ENCODE peak calls at places on chromosomes 2 and 18, in nine cellular contexts. One of them, this sample, is unnamed.
A peak's percentile ranks its signal among the peaks of the same experiment; 100 is the strongest.

GRCh38 chr2:8636691-8637636 is 44.9 kb upstream of the ID2 start:
- DNase-seq in endothelial cell of umbilical vein: no peak
- DNase-seq in cardiac muscle cell: peak; percentile 81
- DNase-seq in neural progenitor cell: peak; percentile 85
- DNase-seq in fibroblast of mammary gland: no peak
- DNase-seq in tibial artery: no peak
- DNase-seq in dorsolateral prefrontal cortex: no peak
- DNase-seq in BJ: no peak
- DNase-seq in upper lobe of right lung: peak; percentile 58
- DNase-seq in this sample: peak; percentile 56

GRCh38 chr2:96354492-96354891 is 18.9 kb downstream of the NCAPH start:
- DNase-seq in endothelial cell of umbilical vein: no peak
- DNase-seq in cardiac muscle cell: no peak
- DNase-seq in neural progenitor cell: no peak
- DNase-seq in fibroblast of mammary gland: no peak
- DNase-seq in tibial artery: no peak
- DNase-seq in dorsolateral prefrontal cortex: no peak
- DNase-seq in BJ: no peak
- DNase-seq in upper lobe of right lung: no peak
- DNase-seq in this sample: no peak

GRCh38 chr2:69188174-69188900 is 175.4 kb downstream of the ANTXR1 start:
- DNase-seq in endothelial cell of umbilical vein: no peak
- DNase-seq in cardiac muscle cell: no peak
- DNase-seq in neural progenitor cell: no peak
- DNase-seq in fibroblast of mammary gland: no peak
- DNase-seq in tibial artery: no peak
- DNase-seq in dorsolateral prefrontal cortex: no peak
- DNase-seq in BJ: no peak
- DNase-seq in upper lobe of right lung: no peak
- DNase-seq in this sample: no peak

GRCh38 chr2:182240862-182241371 is 185.9 kb downstream of the PDE1A start:
- DNase-seq in endothelial cell of umbilical vein: peak; percentile 69
- DNase-seq in cardiac muscle cell: peak; percentile 55
- DNase-seq in neural progenitor cell: peak; percentile 48
- DNase-seq in fibroblast of mammary gland: peak; percentile 36
- DNase-seq in tibial artery: no peak
- DNase-seq in dorsolateral prefrontal cortex: no peak
- DNase-seq in BJ: no peak
- DNase-seq in upper lobe of right lung: no peak
- DNase-seq in this sample: no peak

GRCh38 chr2:70947556-70948184 is 12.0 kb downstream of the ATP6V1B1 start:
- DNase-seq in endothelial cell of umbilical vein: peak; percentile 65
- DNase-seq in cardiac muscle cell: peak; percentile 58
- DNase-seq in neural progenitor cell: no peak
- DNase-seq in fibroblast of mammary gland: peak; percentile 74
- DNase-seq in tibial artery: no peak
- DNase-seq in dorsolateral prefrontal cortex: no peak
- DNase-seq in BJ: no peak
- DNase-seq in upper lobe of right lung: peak; percentile 28
- DNase-seq in this sample: no peak

GRCh38 chr2:32192418-32192817 is 26.8 kb downstream of the SLC30A6 start:
- DNase-seq in endothelial cell of umbilical vein: no peak
- DNase-seq in cardiac muscle cell: no peak
- DNase-seq in neural progenitor cell: no peak
- DNase-seq in fibroblast of mammary gland: no peak
- DNase-seq in tibial artery: no peak
- DNase-seq in dorsolateral prefrontal cortex: no peak
- DNase-seq in BJ: no peak
- DNase-seq in upper lobe of right lung: no peak
- DNase-seq in this sample: no peak

GRCh38 chr2:86231680-86232372 is 32.6 kb downstream of the MRPL35 start:
- DNase-seq in endothelial cell of umbilical vein: no peak
- DNase-seq in cardiac muscle cell: no peak
- DNase-seq in neural progenitor cell: no peak
- DNase-seq in fibroblast of mammary gland: no peak
- DNase-seq in tibial artery: no peak
- DNase-seq in dorsolateral prefrontal cortex: no peak
- DNase-seq in BJ: no peak
- DNase-seq in upper lobe of right lung: no peak
- DNase-seq in this sample: no peak

GRCh38 chr18:48455555-48456478 is 46.6 kb upstream of the ZBTB7C start:
- DNase-seq in endothelial cell of umbilical vein: no peak
- DNase-seq in cardiac muscle cell: peak; percentile 96
- DNase-seq in neural progenitor cell: no peak
- DNase-seq in fibroblast of mammary gland: peak; percentile 87
- DNase-seq in tibial artery: no peak
- DNase-seq in dorsolateral prefrontal cortex: no peak
- DNase-seq in BJ: peak; percentile 69
- DNase-seq in upper lobe of right lung: no peak
- DNase-seq in this sample: no peak

GRCh38 chr2:234491897-234492296 is 5.0 kb downstream of the ARL4C start:
- DNase-seq in endothelial cell of umbilical vein: no peak
- DNase-seq in cardiac muscle cell: no peak
- DNase-seq in neural progenitor cell: no peak
- DNase-seq in fibroblast of mammary gland: no peak
- DNase-seq in tibial artery: no peak
- DNase-seq in dorsolateral prefrontal cortex: no peak
- DNase-seq in BJ: no peak
- DNase-seq in upper lobe of right lung: no peak
- DNase-seq in this sample: no peak

GRCh38 chr18:47260138-47260923 is 8.9 kb upstream of the SKOR2 start:
- DNase-seq in endothelial cell of umbilical vein: peak; percentile 25
- DNase-seq in cardiac muscle cell: peak; percentile 61
- DNase-seq in neural progenitor cell: peak; percentile 93
- DNase-seq in fibroblast of mammary gland: peak; percentile 45
- DNase-seq in tibial artery: no peak
- DNase-seq in dorsolateral prefrontal cortex: no peak
- DNase-seq in BJ: no peak
- DNase-seq in upper lobe of right lung: peak; percentile 87
- DNase-seq in this sample: no peak

GRCh38 chr18:50080932-50081560 is 113.9 kb downstream of the MYO5B start:
- DNase-seq in endothelial cell of umbilical vein: no peak
- DNase-seq in cardiac muscle cell: no peak
- DNase-seq in neural progenitor cell: no peak
- DNase-seq in fibroblast of mammary gland: no peak
- DNase-seq in tibial artery: no peak
- DNase-seq in dorsolateral prefrontal cortex: no peak
- DNase-seq in BJ: no peak
- DNase-seq in upper lobe of right lung: no peak
- DNase-seq in this sample: no peak

GRCh38 chr2:235845245-235845644 is 322.9 kb downstream of the GBX2 start:
- DNase-seq in endothelial cell of umbilical vein: no peak
- DNase-seq in cardiac muscle cell: no peak
- DNase-seq in neural progenitor cell: no peak
- DNase-seq in fibroblast of mammary gland: no peak
- DNase-seq in tibial artery: no peak
- DNase-seq in dorsolateral prefrontal cortex: no peak
- DNase-seq in BJ: no peak
- DNase-seq in upper lobe of right lung: no peak
- DNase-seq in this sample: no peak

GRCh38 chr2:177031435-177032222 is 181.0 kb upstream of the HNRNPA3 start:
- DNase-seq in endothelial cell of umbilical vein: no peak
- DNase-seq in cardiac muscle cell: no peak
- DNase-seq in neural progenitor cell: no peak
- DNase-seq in fibroblast of mammary gland: no peak
- DNase-seq in tibial artery: no peak
- DNase-seq in dorsolateral prefrontal cortex: no peak
- DNase-seq in BJ: no peak
- DNase-seq in upper lobe of right lung: no peak
- DNase-seq in this sample: no peak

GRCh38 chr2:45301307-45302010 is 292.2 kb upstream of the SIX2 start:
- DNase-seq in endothelial cell of umbilical vein: peak; percentile 95
- DNase-seq in cardiac muscle cell: no peak
- DNase-seq in neural progenitor cell: no peak
- DNase-seq in fibroblast of mammary gland: no peak
- DNase-seq in tibial artery: no peak
- DNase-seq in dorsolateral prefrontal cortex: no peak
- DNase-seq in BJ: no peak
- DNase-seq in upper lobe of right lung: no peak
- DNase-seq in this sample: no peak

GRCh38 chr2:148721991-148722777 is 77.6 kb downstream of the EPC2 start:
- DNase-seq in endothelial cell of umbilical vein: no peak
- DNase-seq in cardiac muscle cell: peak; percentile 28
- DNase-seq in neural progenitor cell: peak; percentile 6
- DNase-seq in fibroblast of mammary gland: no peak
- DNase-seq in tibial artery: no peak
- DNase-seq in dorsolateral prefrontal cortex: no peak
- DNase-seq in BJ: peak; percentile 48
- DNase-seq in upper lobe of right lung: no peak
- DNase-seq in this sample: no peak

GRCh38 chr2:148719941-148720436 is 75.4 kb downstream of the EPC2 start:
- DNase-seq in endothelial cell of umbilical vein: no peak
- DNase-seq in cardiac muscle cell: peak; percentile 41
- DNase-seq in neural progenitor cell: no peak
- DNase-seq in fibroblast of mammary gland: no peak
- DNase-seq in tibial artery: no peak
- DNase-seq in dorsolateral prefrontal cortex: no peak
- DNase-seq in BJ: no peak
- DNase-seq in upper lobe of right lung: no peak
- DNase-seq in this sample: no peak

GRCh38 chr2:148719195-148719749 is 74.7 kb downstream of the EPC2 start:
- DNase-seq in endothelial cell of umbilical vein: no peak
- DNase-seq in cardiac muscle cell: no peak
- DNase-seq in neural progenitor cell: no peak
- DNase-seq in fibroblast of mammary gland: no peak
- DNase-seq in tibial artery: no peak
- DNase-seq in dorsolateral prefrontal cortex: no peak
- DNase-seq in BJ: no peak
- DNase-seq in upper lobe of right lung: no peak
- DNase-seq in this sample: no peak

GRCh38 chr2:148721520-148721931 is 77.0 kb downstream of the EPC2 start:
- DNase-seq in endothelial cell of umbilical vein: no peak
- DNase-seq in cardiac muscle cell: peak; percentile 11
- DNase-seq in neural progenitor cell: no peak
- DNase-seq in fibroblast of mammary gland: peak; percentile 34
- DNase-seq in tibial artery: no peak
- DNase-seq in dorsolateral prefrontal cortex: no peak
- DNase-seq in BJ: no peak
- DNase-seq in upper lobe of right lung: no peak
- DNase-seq in this sample: no peak

GRCh38 chr2:148720501-148720998 is 76.0 kb downstream of the EPC2 start:
- DNase-seq in endothelial cell of umbilical vein: no peak
- DNase-seq in cardiac muscle cell: peak; percentile 80
- DNase-seq in neural progenitor cell: no peak
- DNase-seq in fibroblast of mammary gland: peak; percentile 70
- DNase-seq in tibial artery: peak; percentile 24
- DNase-seq in dorsolateral prefrontal cortex: no peak
- DNase-seq in BJ: no peak
- DNase-seq in upper lobe of right lung: no peak
- DNase-seq in this sample: peak; percentile 62
- TF ChIP-seq CTCF in endothelial cell of umbilical vein: no peak
- TF ChIP-seq CTCF in cardiac muscle cell: no peak
- TF ChIP-seq CTCF in neural progenitor cell: no peak
- TF ChIP-seq CTCF in fibroblast of mammary gland: no peak
- TF ChIP-seq CTCF in tibial artery: no peak
- TF ChIP-seq CTCF in dorsolateral prefrontal cortex: no peak
- TF ChIP-seq CTCF in BJ: no peak
- TF ChIP-seq CTCF in upper lobe of right lung: no peak
- TF ChIP-seq CTCF in this sample: no peak

GRCh38 chr2:26710174-26710573 is 17.7 kb downstream of the KCNK3 start:
- DNase-seq in endothelial cell of umbilical vein: no peak
- DNase-seq in cardiac muscle cell: no peak
- DNase-seq in neural progenitor cell: no peak
- DNase-seq in fibroblast of mammary gland: no peak
- DNase-seq in tibial artery: no peak
- DNase-seq in dorsolateral prefrontal cortex: no peak
- DNase-seq in BJ: no peak
- DNase-seq in upper lobe of right lung: no peak
- DNase-seq in this sample: no peak
- TF ChIP-seq CTCF in endothelial cell of umbilical vein: no peak
- TF ChIP-seq CTCF in cardiac muscle cell: no peak
- TF ChIP-seq CTCF in neural progenitor cell: no peak
- TF ChIP-seq CTCF in fibroblast of mammary gland: no peak
- TF ChIP-seq CTCF in tibial artery: no peak
- TF ChIP-seq CTCF in dorsolateral prefrontal cortex: no peak
- TF ChIP-seq CTCF in BJ: no peak
- TF ChIP-seq CTCF in upper lobe of right lung: no peak
- TF ChIP-seq CTCF in this sample: no peak

DNA sequence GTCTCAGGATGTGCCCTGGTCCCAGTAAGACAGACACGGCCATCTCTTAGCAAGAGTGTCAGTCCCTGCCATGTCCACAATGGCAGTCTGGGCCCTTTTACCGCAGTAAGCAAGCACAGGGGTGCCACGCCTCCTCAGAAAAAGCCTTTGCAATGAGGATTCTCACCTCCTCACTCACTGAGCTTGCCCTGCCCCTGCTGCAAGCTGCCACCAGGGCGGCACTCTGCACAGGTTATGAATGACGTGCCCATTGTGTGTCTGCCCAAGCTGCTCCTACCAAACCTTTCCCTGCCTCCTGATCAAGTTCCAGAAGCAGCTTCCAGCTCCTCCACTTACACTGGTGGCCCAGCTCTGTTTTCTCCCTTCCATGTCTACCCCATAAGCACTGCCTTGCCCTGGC is 23.3 kb downstream of the ERCC3 start:
- DNase-seq in endothelial cell of umbilical vein: no peak
- DNase-seq in cardiac muscle cell: no peak
- DNase-seq in neural progenitor cell: no peak
- DNase-seq in fibroblast of mammary gland: no peak
- DNase-seq in tibial artery: no peak
- DNase-seq in dorsolateral prefrontal cortex: no peak
- DNase-seq in BJ: no peak
- DNase-seq in upper lobe of right lung: no peak
- DNase-seq in this sample: no peak
- TF ChIP-seq CTCF in endothelial cell of umbilical vein: no peak
- TF ChIP-seq CTCF in cardiac muscle cell: no peak
- TF ChIP-seq CTCF in neural progenitor cell: no peak
- TF ChIP-seq CTCF in fibroblast of mammary gland: no peak
- TF ChIP-seq CTCF in tibial artery: no peak
- TF ChIP-seq CTCF in dorsolateral prefrontal cortex: no peak
- TF ChIP-seq CTCF in BJ: no peak
- TF ChIP-seq CTCF in upper lobe of right lung: no peak
- TF ChIP-seq CTCF in this sample: peak; percentile 27

DNA sequence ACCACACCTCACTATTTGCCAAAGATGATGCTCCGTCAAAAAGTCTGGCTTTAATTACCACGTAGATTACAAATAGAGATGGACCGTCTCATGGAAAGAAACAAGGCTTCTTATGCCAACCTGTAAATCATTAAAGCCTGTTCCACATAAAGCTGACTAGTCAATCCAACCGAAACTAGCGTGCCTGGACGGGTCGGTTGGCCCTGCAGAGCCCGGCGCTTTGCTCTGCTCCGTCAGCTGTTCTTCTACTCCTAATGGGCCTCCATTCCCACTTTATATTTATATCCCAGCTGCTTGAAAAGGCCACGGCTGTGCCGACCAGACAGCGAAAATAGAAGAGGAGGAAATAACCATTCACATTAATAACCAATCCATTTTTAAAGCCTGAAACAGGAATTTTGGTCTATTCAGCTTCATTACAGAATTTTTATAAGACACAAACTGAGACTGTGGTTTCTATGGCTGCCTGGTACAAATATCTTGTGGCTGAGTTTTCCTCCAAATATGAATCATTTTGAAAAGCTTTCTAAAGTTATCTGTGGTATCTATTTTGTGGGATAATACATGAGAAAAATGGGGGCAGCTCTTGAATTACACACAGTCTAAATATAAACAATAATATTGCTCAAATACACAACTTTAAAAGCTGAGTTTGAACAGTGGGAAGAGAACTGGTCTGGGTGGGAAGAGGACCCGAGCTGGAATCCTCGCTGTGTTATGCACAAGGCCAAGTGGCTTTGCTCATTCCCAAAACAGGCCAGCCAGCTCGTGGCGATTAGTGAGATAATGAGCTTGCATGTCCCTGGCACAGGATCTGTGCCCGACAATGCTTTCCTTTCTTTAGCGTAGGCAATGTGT is 10.4 kb upstream of the FAM124B start:
- DNase-seq in endothelial cell of umbilical vein: no peak
- DNase-seq in cardiac muscle cell: peak; percentile 38
- DNase-seq in neural progenitor cell: no peak
- DNase-seq in fibroblast of mammary gland: peak; percentile 49
- DNase-seq in tibial artery: no peak
- DNase-seq in dorsolateral prefrontal cortex: no peak
- DNase-seq in BJ: peak; percentile 60
- DNase-seq in upper lobe of right lung: no peak
- DNase-seq in this sample: no peak
- TF ChIP-seq CTCF in endothelial cell of umbilical vein: no peak
- TF ChIP-seq CTCF in cardiac muscle cell: no peak
- TF ChIP-seq CTCF in neural progenitor cell: no peak
- TF ChIP-seq CTCF in fibroblast of mammary gland: no peak
- TF ChIP-seq CTCF in tibial artery: no peak
- TF ChIP-seq CTCF in dorsolateral prefrontal cortex: no peak
- TF ChIP-seq CTCF in BJ: no peak
- TF ChIP-seq CTCF in upper lobe of right lung: no peak
- TF ChIP-seq CTCF in this sample: no peak

This sample was measured in chondrocyte.